ENCODE peak calls at places on chromosomes 6 and 20, in ten cellular contexts. B is choroid plexus epithelial cell; Q is HCT116; R is IMR-90; M is lung; I is CD8-positive, alpha-beta T cell; D is left ventricle myocardium inferior; K is AG04449; G is fibroblast of lung; X is fibroblast of the aortic adventitia. P is an unnamed sample.

GRCh38 chr6:165647041-165647440 is 16.0 kb downstream of the PDE10A start:
- DNase-seq in G (no peak), Q (no peak), X (no peak), D (no peak), I (no peak), R (no peak), M (no peak), B (no peak), K (no peak), P (no peak)

GRCh38 chr6:151070666-151071065 is 169.1 kb upstream of the AKAP12 start:
- DNase-seq in B (peak), K (peak), X (peak), G (peak), I (no peak), Q (no peak), R (peak), M (no peak), D (no peak), P (no peak)

GRCh38 chr6:153084393-153084792 is 46.7 kb downstream of the RGS17 start:
- DNase-seq in R (peak), X (peak), Q (no peak), M (no peak), I (no peak), K (no peak), D (no peak), G (peak), B (peak), P (no peak)

GRCh38 chr6:13453771-13454251 is 33.6 kb downstream of the GFOD1 start:
- DNase-seq in M (no peak), X (peak), K (no peak), G (peak), B (no peak), Q (peak), I (no peak), R (peak), D (no peak), P (no peak)

GRCh38 chr6:78942451-78942850 is 75.1 kb downstream of the IRAK1BP1 start:
- DNase-seq in I (no peak), R (peak), M (no peak), G (peak), B (peak), K (peak), Q (no peak), X (peak), D (no peak), P (no peak)

GRCh38 chr6:129191275-129191674 is 308.3 kb downstream of the LAMA2 start:
- DNase-seq in Q (no peak), I (no peak), B (no peak), R (no peak), D (no peak), M (no peak), G (no peak), K (no peak), X (no peak), P (no peak)

GRCh38 chr6:241331-241865 is 50.9 kb upstream of the DUSP22 start:
- DNase-seq in K (no peak), I (no peak), Q (no peak), D (no peak), R (no peak), G (no peak), M (no peak), X (no peak), B (no peak), P (no peak)

GRCh38 chr6:117505337-117505736 is 22.9 kb downstream of the DCBLD1 start:
- DNase-seq in B (peak), Q (no peak), G (peak), K (no peak), M (no peak), X (no peak), R (peak), I (no peak), D (no peak), P (no peak)

GRCh38 chr20:16806886-16807285 is 58.7 kb downstream of the OTOR start:
- DNase-seq in Q (no peak), R (peak), B (peak), X (no peak), G (peak), D (no peak), K (no peak), M (no peak), I (no peak), P (no peak)

GRCh38 chr6:128560966-128561365 is 40.6 kb upstream of the PTPRK start:
- DNase-seq in K (no peak), B (no peak), X (no peak), D (no peak), R (no peak), M (no peak), I (no peak), G (peak), Q (no peak), P (no peak)

GRCh38 chr6:39184906-39185580 is 44.2 kb downstream of the KCNK5 start:
- DNase-seq in B (no peak), G (no peak), Q (no peak), M (peak), X (no peak), K (no peak), I (no peak), R (no peak), D (no peak), P (no peak)

GRCh38 chr6:94269256-94269655 is 849.9 kb upstream of the EPHA7 start:
- DNase-seq in M (no peak), I (no peak), X (no peak), Q (no peak), B (no peak), G (no peak), K (no peak), R (no peak), D (no peak), P (no peak)

GRCh38 chr6:107652526-107653182 is 162.7 kb downstream of the SOBP start:
- DNase-seq in K (no peak), M (no peak), I (no peak), R (no peak), B (no peak), D (no peak), Q (no peak), G (peak), X (peak), P (no peak)

GRCh38 chr20:11624704-11625103 is 293.0 kb upstream of the BTBD3 start:
- DNase-seq in I (no peak), G (no peak), Q (no peak), R (no peak), B (no peak), X (no peak), D (no peak), M (no peak), K (no peak), P (no peak)

GRCh38 chr20:38706482-38706881 is 17.8 kb upstream of the SLC32A1 start:
- DNase-seq in R (no peak), B (no peak), M (no peak), G (no peak), I (no peak), Q (no peak), D (no peak), X (no peak), K (no peak), P (no peak)

GRCh38 chr6:29516108-29516507 is 28.4 kb upstream of the MAS1L start:
- DNase-seq in B (peak), I (peak), R (peak), K (no peak), G (peak), X (peak), D (no peak), Q (peak), M (no peak), P (no peak)

GRCh38 chr6:149242883-149243282 is 74.6 kb upstream of the TAB2 start:
- DNase-seq in Q (no peak), K (no peak), R (peak), X (peak), I (no peak), D (no peak), B (peak), M (no peak), G (peak), P (no peak)

GRCh38 chr6:130223508-130223907 is 757 bp upstream of the SAMD3 start:
- DNase-seq in Q (no peak), G (no peak), B (no peak), K (no peak), I (peak), R (no peak), X (peak), M (no peak), D (no peak), P (peak)

GRCh38 chr6:150759500-150759899 is 106.0 kb upstream of the MTHFD1L start:
- DNase-seq in I (no peak), M (no peak), Q (no peak), X (no peak), K (no peak), R (no peak), D (no peak), G (peak), B (no peak), P (no peak)

GRCh38 chr6:143058987-143059386 is 1.7 kb upstream of the AIG1 start:
- DNase-seq in I (no peak), R (no peak), G (peak), M (no peak), D (no peak), B (no peak), Q (no peak), K (no peak), X (no peak), P (no peak)

GRCh38 chr6:21354805-21355238 is 238.7 kb upstream of the SOX4 start:
- DNase-seq in X (no peak), R (no peak), B (peak), I (no peak), K (no peak), Q (no peak), D (no peak), M (no peak), G (no peak), P (no peak)

GRCh38 chr20:58408603-58409246 is 19.7 kb downstream of the VAPB start:
- DNase-seq in M (no peak), I (no peak), Q (no peak), D (no peak), K (no peak), B (peak), X (no peak), G (no peak), R (no peak), P (no peak)

GRCh38 chr6:25366785-25367657 is 87.8 kb downstream of the CARMIL1 start:
- DNase-seq in D (no peak), R (no peak), K (no peak), M (no peak), B (peak), G (peak), I (peak), X (peak), Q (no peak), P (no peak)

GRCh38 chr20:41480054-41480770 is 113.6 kb upstream of the EMILIN3 start:
- DNase-seq in X (no peak), Q (no peak), R (no peak), G (no peak), I (no peak), K (no peak), D (no peak), B (peak), M (no peak), P (no peak)

GRCh38 chr6:166006593-166007301 is 160.9 kb downstream of the TBXT start:
- DNase-seq in M (no peak), B (peak), R (peak), G (peak), X (peak), I (no peak), Q (no peak), K (peak), D (no peak), P (no peak)

GRCh38 chr20:32316667-32317066 is 39.2 kb downstream of the KIF3B start:
- DNase-seq in M (no peak), I (no peak), K (no peak), B (no peak), D (no peak), G (no peak), X (no peak), R (peak), Q (no peak), P (no peak)

GRCh38 chr6:136501514-136501913 is 48.7 kb downstream of the MAP7 start:
- DNase-seq in X (no peak), M (no peak), I (no peak), B (no peak), R (no peak), D (no peak), Q (no peak), K (no peak), G (no peak), P (no peak)

GRCh38 chr6:20827798-20828197 is 293.5 kb downstream of the CDKAL1 start:
- DNase-seq in M (no peak), R (peak), G (peak), K (peak), I (no peak), X (peak), D (no peak), B (peak), Q (no peak), P (no peak)

GRCh38 chr6:47042238-47042843 is at the start of gene ADGRF1:
- DNase-seq in B (no peak), M (peak), R (no peak), Q (no peak), D (no peak), X (no peak), I (no peak), K (no peak), G (peak), P (no peak)

GRCh38 chr20:8862092-8862491 is 206.8 kb upstream of the PLCB4 start:
- DNase-seq in R (no peak), I (no peak), M (no peak), B (no peak), Q (no peak), G (no peak), D (no peak), X (no peak), K (no peak), P (no peak)

GRCh38 chr6:79423216-79423615 is 114.0 kb downstream of the LCA5 start:
- DNase-seq in X (no peak), R (no peak), Q (no peak), K (no peak), D (no peak), M (no peak), B (no peak), G (no peak), I (no peak), P (no peak)

GRCh38 chr6:85346196-85346595 is 103.7 kb upstream of the NT5E start:
- DNase-seq in B (no peak), D (no peak), X (no peak), I (no peak), G (no peak), Q (no peak), M (no peak), R (no peak), K (no peak), P (no peak)

GRCh38 chr6:85353012-85353411 is 96.9 kb upstream of the NT5E start:
- DNase-seq in D (no peak), M (no peak), K (no peak), B (no peak), G (no peak), R (no peak), X (no peak), I (no peak), Q (no peak), P (no peak)

GRCh38 chr6:85344996-85345395 is 104.9 kb upstream of the NT5E start:
- DNase-seq in K (no peak), D (no peak), X (no peak), I (no peak), B (no peak), G (peak), Q (no peak), M (no peak), R (peak), P (no peak)

GRCh38 chr6:85347787-85348186 is 102.1 kb upstream of the NT5E start:
- DNase-seq in R (no peak), X (peak), Q (no peak), B (no peak), M (no peak), K (no peak), I (no peak), G (no peak), D (no peak), P (no peak)

GRCh38 chr6:85348643-85349042 is 101.2 kb upstream of the NT5E start:
- DNase-seq in X (no peak), B (no peak), R (no peak), I (no peak), D (no peak), K (no peak), G (no peak), M (no peak), Q (no peak), P (no peak)
- TF ChIP-seq CTCF in X (no peak), B (peak), R (no peak), I (no peak), D (no peak), K (no peak), G (no peak), M (no peak), Q (no peak), P (no peak)

GRCh38 chr6:70843328-70843918 is 113.4 kb downstream of the B3GAT2 start:
- DNase-seq in M (no peak), G (no peak), R (no peak), Q (no peak), K (no peak), X (no peak), D (no peak), I (no peak), B (no peak), P (no peak)
- H3K4me3 ChIP-seq in M (no peak), G (no peak), R (no peak), Q (no peak), K (no peak), X (no peak), D (no peak), I (no peak), B (no peak), P (no peak)

DNA sequence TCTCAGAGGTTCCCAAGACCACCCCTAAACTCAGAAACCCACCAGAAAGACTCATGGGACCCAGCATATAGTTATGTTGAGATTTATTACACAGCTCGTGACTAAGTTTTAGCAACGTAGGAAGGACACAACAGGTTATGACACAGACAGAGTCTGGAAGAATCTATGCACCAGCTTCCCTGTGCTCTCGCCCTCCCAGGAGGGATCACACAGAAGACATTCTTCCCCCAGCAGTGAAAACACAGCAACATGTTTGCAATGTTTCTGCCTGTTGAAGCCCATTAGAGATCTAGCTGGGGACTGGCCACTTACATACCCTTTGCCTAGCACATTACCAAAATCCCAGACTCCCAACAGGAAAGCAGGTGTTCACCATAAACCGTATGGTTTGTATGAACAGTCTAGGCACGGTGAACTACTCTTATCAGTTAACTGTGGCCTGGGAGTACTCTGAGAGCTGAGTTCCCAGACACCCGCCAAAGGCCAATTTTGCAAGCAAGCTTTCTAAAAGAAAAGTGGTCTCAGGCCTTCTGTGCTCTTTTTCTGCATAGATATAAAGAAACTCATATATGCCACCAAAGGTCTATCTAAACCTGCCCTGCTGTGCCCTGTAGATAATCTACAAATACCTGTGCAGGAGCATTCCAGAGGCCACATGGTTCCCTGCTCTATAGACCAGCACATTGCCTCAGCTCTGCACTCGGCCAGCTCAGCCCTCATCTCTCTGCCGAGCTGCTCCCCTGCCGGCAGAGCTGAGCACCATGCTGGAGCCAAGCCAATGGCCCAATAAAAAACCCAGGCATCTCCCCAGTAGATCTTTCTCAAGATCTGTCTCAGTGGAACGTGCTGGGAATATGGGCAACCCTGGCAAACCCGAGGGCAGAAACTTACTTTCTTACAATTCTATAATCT is 69.6 kb upstream of the SMIM28 start:
- DNase-seq in G (peak), I (no peak), X (peak), D (peak), Q (no peak), M (no peak), B (peak), K (no peak), R (no peak), P (no peak)
- TF ChIP-seq CTCF in G (peak), I (no peak), X (peak), D (peak), Q (no peak), M (no peak), B (peak), K (peak), R (no peak), P (no peak)

DNA sequence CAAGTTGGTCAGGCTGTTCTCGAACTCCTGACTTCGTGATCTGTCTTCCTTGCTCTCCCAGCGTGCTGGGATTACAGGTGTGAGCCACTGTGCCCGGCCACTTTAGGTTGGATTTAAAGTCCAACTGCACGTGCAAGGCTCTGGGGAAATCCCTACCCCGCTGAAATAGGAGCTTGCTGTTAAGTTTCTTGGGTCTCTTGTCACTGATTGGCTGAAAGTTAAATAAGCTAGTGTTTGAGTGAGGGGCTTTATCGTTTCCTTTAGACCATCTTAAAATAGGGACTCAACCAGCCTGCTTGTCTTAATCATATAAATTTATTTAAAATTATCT is 11.1 kb upstream of the SERINC1 start:
- DNase-seq in G (no peak), M (no peak), B (no peak), D (no peak), X (no peak), Q (no peak), I (no peak), R (no peak), K (no peak), P (no peak)
- H3K4me3 ChIP-seq in G (no peak), M (no peak), B (no peak), D (no peak), X (no peak), Q (no peak), I (no peak), R (no peak), K (no peak), P (no peak)

P was measured in GM12864.